ENCODE peak calls at places on chromosome 10, in ten cellular contexts. G, Q, K, C, U, X, O, S, L and I are unnamed samples.

GRCh38 chr10:89207181-89207800 is at the start of gene CH25H:
- DNase-seq in L (peak), O (no peak), K (peak), S (peak), X (no peak), G (peak), Q (no peak), C (peak), U (peak), I (peak)

GRCh38 chr10:80536361-80536835 is 1.3 kb upstream of the SH2D4B start:
- DNase-seq in L (no peak), K (no peak), Q (no peak), G (no peak), C (no peak), X (no peak), O (no peak), S (no peak), U (no peak), I (no peak)

GRCh38 chr10:122461729-122462532 is 578 bp downstream of the HTRA1 start:
- DNase-seq in K (peak), L (peak), X (no peak), Q (no peak), C (peak), S (peak), U (peak), O (peak), G (no peak), I (peak)

GRCh38 chr10:47095211-47095610 is 184.0 kb downstream of the PTPN20 start:
- DNase-seq in Q (no peak), S (no peak), G (no peak), O (no peak), X (no peak), U (no peak), L (no peak), K (no peak), C (no peak), I (no peak)

GRCh38 chr10:12020574-12020973 is 22.0 kb downstream of the UPF2 start:
- DNase-seq in Q (no peak), L (no peak), G (no peak), C (no peak), U (no peak), X (no peak), S (no peak), O (no peak), K (no peak), I (no peak)

GRCh38 chr10:49359349-49360231 is 36.3 kb downstream of the DRGX start:
- DNase-seq in Q (no peak), C (no peak), S (no peak), X (no peak), G (peak), K (peak), O (no peak), L (peak), U (peak), I (peak)

GRCh38 chr10:114519306-114519669 is 115.0 kb upstream of the AFAP1L2 start:
- DNase-seq in G (peak), X (no peak), L (no peak), U (peak), Q (no peak), K (peak), C (no peak), O (no peak), S (peak), I (peak)

GRCh38 chr10:97573672-97574071 is 1.1 kb downstream of the ANKRD2 start:
- DNase-seq in S (no peak), G (no peak), O (no peak), L (no peak), U (no peak), X (no peak), K (no peak), C (no peak), Q (no peak), I (no peak)

GRCh38 chr10:43292745-43293676 is 26.1 kb upstream of the RASGEF1A start:
- DNase-seq in K (peak), S (peak), C (peak), L (peak), G (peak), O (peak), U (peak), X (peak), Q (no peak), I (peak)

GRCh38 chr10:22606164-22606614 is 108.2 kb downstream of the PIP4K2A start:
- DNase-seq in Q (no peak), L (peak), S (no peak), C (no peak), U (peak), G (peak), K (no peak), X (no peak), O (peak), I (peak)

GRCh38 chr10:110887560-110887959 is 15.8 kb downstream of the PDCD4 start:
- DNase-seq in Q (no peak), S (no peak), G (no peak), O (no peak), K (no peak), U (no peak), C (no peak), X (no peak), L (no peak), I (no peak)

GRCh38 chr10:99530108-99531025 is 2.4 kb upstream of the NKX2-3 start:
- DNase-seq in S (no peak), L (no peak), C (no peak), X (no peak), O (no peak), G (no peak), K (no peak), Q (no peak), U (no peak), I (no peak)

GRCh38 chr10:90968448-90969086 is 47.7 kb upstream of the ANKRD1 start:
- DNase-seq in L (peak), U (no peak), C (no peak), K (no peak), X (no peak), Q (no peak), S (peak), G (peak), O (no peak), I (peak)